ENCODE peak calls at places on chromosomes 3 and 15, in five cellular contexts. One of them, this sample, is unnamed.

GRCh38 chr15:63506537-63507035 is 2.2 kb downstream of the USP3 start:
- DNase-seq in AG04450: no peak
- DNase-seq in PC-9: no peak
- DNase-seq in heart left ventricle: no peak
- DNase-seq in cardiac fibroblast: no peak
- DNase-seq in this sample: peak; percentile 74

GRCh38 chr3:10392244-10392643 is 71.3 kb upstream of the SEC13 start:
- DNase-seq in cardiac fibroblast: no peak
- DNase-seq in PC-9: no peak
- DNase-seq in AG04450: no peak
- DNase-seq in heart left ventricle: no peak
- DNase-seq in this sample: no peak

GRCh38 chr15:72389231-72389630 is 8.9 kb upstream of the TMEM202 start:
- DNase-seq in PC-9: no peak
- DNase-seq in AG04450: no peak
- DNase-seq in heart left ventricle: no peak
- DNase-seq in cardiac fibroblast: peak; percentile 23
- DNase-seq in this sample: no peak

GRCh38 chr15:31440754-31441298 is 114.2 kb downstream of the KLF13 start:
- DNase-seq in AG04450: no peak
- DNase-seq in cardiac fibroblast: peak; percentile 44
- DNase-seq in heart left ventricle: peak; percentile 51
- DNase-seq in PC-9: no peak
- DNase-seq in this sample: no peak

GRCh38 chr3:27279153-27279552 is 90.0 kb downstream of the NEK10 start:
- DNase-seq in heart left ventricle: no peak
- DNase-seq in AG04450: no peak
- DNase-seq in PC-9: no peak
- DNase-seq in cardiac fibroblast: peak; percentile 45
- DNase-seq in this sample: peak; percentile 9

GRCh38 chr15:89198934-89199333 is 22.4 kb downstream of the RLBP1 start:
- DNase-seq in heart left ventricle: no peak
- DNase-seq in AG04450: no peak
- DNase-seq in cardiac fibroblast: no peak
- DNase-seq in PC-9: no peak
- DNase-seq in this sample: no peak

GRCh38 chr3:25661694-25662455 is 2.8 kb downstream of the TOP2B start:
- DNase-seq in cardiac fibroblast: no peak
- DNase-seq in PC-9: no peak
- DNase-seq in heart left ventricle: no peak
- DNase-seq in AG04450: no peak
- DNase-seq in this sample: peak; percentile 4

GRCh38 chr3:53970656-53971055 is 79.0 kb upstream of the SELENOK start:
- DNase-seq in heart left ventricle: no peak
- DNase-seq in cardiac fibroblast: no peak
- DNase-seq in AG04450: no peak
- DNase-seq in PC-9: no peak
- DNase-seq in this sample: peak; percentile 2

GRCh38 chr15:71010439-71010838 is 104.8 kb upstream of the THSD4 start:
- DNase-seq in cardiac fibroblast: no peak
- DNase-seq in PC-9: no peak
- DNase-seq in AG04450: no peak
- DNase-seq in heart left ventricle: no peak
- DNase-seq in this sample: no peak

GRCh38 chr3:17021614-17022013 is 136.9 kb downstream of the PLCL2 start:
- DNase-seq in cardiac fibroblast: no peak
- DNase-seq in PC-9: no peak
- DNase-seq in AG04450: no peak
- DNase-seq in heart left ventricle: no peak
- DNase-seq in this sample: no peak

GRCh38 chr3:32968367-32969087 is 17.1 kb downstream of the CCR4 start:
- DNase-seq in cardiac fibroblast: no peak
- DNase-seq in PC-9: no peak
- DNase-seq in AG04450: no peak
- DNase-seq in heart left ventricle: no peak
- DNase-seq in this sample: no peak

GRCh38 chr15:74788716-74789151 is 6.9 kb downstream of the CSK start:
- DNase-seq in cardiac fibroblast: no peak
- DNase-seq in PC-9: no peak
- DNase-seq in AG04450: no peak
- DNase-seq in heart left ventricle: no peak
- DNase-seq in this sample: no peak

GRCh38 chr3:146469206-146470017 is at the start of gene PLSCR2:
- DNase-seq in PC-9: no peak
- DNase-seq in AG04450: no peak
- DNase-seq in cardiac fibroblast: peak; percentile 23
- DNase-seq in heart left ventricle: peak; percentile 64
- DNase-seq in this sample: peak; percentile 23

GRCh38 chr3:107959767-107960166 is 131.1 kb downstream of the CD47 start:
- DNase-seq in cardiac fibroblast: peak; percentile 90
- DNase-seq in PC-9: no peak
- DNase-seq in heart left ventricle: no peak
- DNase-seq in AG04450: no peak
- DNase-seq in this sample: peak; percentile 33

GRCh38 chr3:38054166-38054991 is 15.4 kb downstream of the DLEC1 start:
- DNase-seq in heart left ventricle: no peak
- DNase-seq in AG04450: no peak
- DNase-seq in cardiac fibroblast: no peak
- DNase-seq in PC-9: no peak
- DNase-seq in this sample: no peak

GRCh38 chr3:207973-208372 is 11.4 kb downstream of the CHL1 start:
- DNase-seq in cardiac fibroblast: peak; percentile 3
- DNase-seq in heart left ventricle: no peak
- DNase-seq in AG04450: no peak
- DNase-seq in PC-9: no peak
- DNase-seq in this sample: no peak

GRCh38 chr15:61816856-61817255 is 243.4 kb downstream of the VPS13C start:
- DNase-seq in AG04450: no peak
- DNase-seq in cardiac fibroblast: no peak
- DNase-seq in heart left ventricle: no peak
- DNase-seq in PC-9: no peak
- DNase-seq in this sample: no peak

GRCh38 chr15:40046721-40047412 is 7.9 kb upstream of the SRP14 start:
- DNase-seq in heart left ventricle: no peak
- DNase-seq in cardiac fibroblast: peak; percentile 42
- DNase-seq in PC-9: peak; percentile 76
- DNase-seq in AG04450: no peak
- DNase-seq in this sample: peak; percentile 87

GRCh38 chr3:133211449-133211848 is 173.3 kb downstream of the TMEM108 start:
- DNase-seq in cardiac fibroblast: no peak
- DNase-seq in AG04450: no peak
- DNase-seq in PC-9: no peak
- DNase-seq in heart left ventricle: no peak
- DNase-seq in this sample: no peak

GRCh38 chr15:98899266-98900021 is 108.1 kb downstream of the PGPEP1L start:
- DNase-seq in AG04450: no peak
- DNase-seq in cardiac fibroblast: peak; percentile 39
- DNase-seq in PC-9: no peak
- DNase-seq in heart left ventricle: no peak
- DNase-seq in this sample: no peak

GRCh38 chr3:40476478-40477470 is at the start of gene ZNF619:
- DNase-seq in cardiac fibroblast: peak; percentile 85
- DNase-seq in PC-9: peak; percentile 51
- DNase-seq in AG04450: peak; percentile 46
- DNase-seq in heart left ventricle: peak; percentile 83
- DNase-seq in this sample: peak; percentile 76

GRCh38 chr15:92906563-92907081 is 6.5 kb downstream of the CHD2 start:
- DNase-seq in cardiac fibroblast: no peak
- DNase-seq in AG04450: no peak
- DNase-seq in heart left ventricle: no peak
- DNase-seq in PC-9: peak; percentile 98
- DNase-seq in this sample: peak; percentile 96

GRCh38 chr15:93247466-93248121 is 158.6 kb upstream of the RGMA start:
- DNase-seq in PC-9: no peak
- DNase-seq in cardiac fibroblast: no peak
- DNase-seq in heart left ventricle: no peak
- DNase-seq in AG04450: no peak
- DNase-seq in this sample: no peak

GRCh38 chr15:94242257-94242656 is 10.9 kb downstream of the MCTP2 start:
- DNase-seq in PC-9: no peak
- DNase-seq in AG04450: no peak
- DNase-seq in cardiac fibroblast: no peak
- DNase-seq in heart left ventricle: no peak
- DNase-seq in this sample: no peak

GRCh38 chr15:95394186-95395067 is 936.1 kb upstream of the NR2F2 start:
- DNase-seq in heart left ventricle: no peak
- DNase-seq in PC-9: no peak
- DNase-seq in AG04450: peak; percentile 30
- DNase-seq in cardiac fibroblast: peak; percentile 68
- DNase-seq in this sample: no peak

GRCh38 chr3:173789530-173789929 is 392.0 kb downstream of the NLGN1 start:
- DNase-seq in PC-9: no peak
- DNase-seq in AG04450: no peak
- DNase-seq in cardiac fibroblast: peak; percentile 6
- DNase-seq in heart left ventricle: no peak
- DNase-seq in this sample: peak; percentile 77

GRCh38 chr3:112730210-112730609 is 89.3 kb upstream of the CCDC80 start:
- DNase-seq in cardiac fibroblast: peak; percentile 32
- DNase-seq in heart left ventricle: no peak
- DNase-seq in AG04450: no peak
- DNase-seq in PC-9: no peak
- DNase-seq in this sample: peak; percentile 13

GRCh38 chr3:184250167-184250828 is 826 bp downstream of the EEF1AKMT4 start:
- DNase-seq in heart left ventricle: peak; percentile 85
- DNase-seq in PC-9: peak; percentile 92
- DNase-seq in AG04450: peak; percentile 61
- DNase-seq in cardiac fibroblast: peak; percentile 89
- DNase-seq in this sample: peak; percentile 94

GRCh38 chr3:184255291-184256039 is 5.9 kb downstream of the CAMK2N2 start:
- DNase-seq in heart left ventricle: no peak
- DNase-seq in cardiac fibroblast: no peak
- DNase-seq in AG04450: no peak
- DNase-seq in PC-9: peak; percentile 50
- DNase-seq in this sample: peak; percentile 91

GRCh38 chr3:184248454-184249411 is at the start of gene ALG3:
- DNase-seq in AG04450: peak; percentile 67
- DNase-seq in PC-9: peak; percentile 79
- DNase-seq in heart left ventricle: peak; percentile 86
- DNase-seq in cardiac fibroblast: peak; percentile 94
- DNase-seq in this sample: peak; percentile 93

DNA sequence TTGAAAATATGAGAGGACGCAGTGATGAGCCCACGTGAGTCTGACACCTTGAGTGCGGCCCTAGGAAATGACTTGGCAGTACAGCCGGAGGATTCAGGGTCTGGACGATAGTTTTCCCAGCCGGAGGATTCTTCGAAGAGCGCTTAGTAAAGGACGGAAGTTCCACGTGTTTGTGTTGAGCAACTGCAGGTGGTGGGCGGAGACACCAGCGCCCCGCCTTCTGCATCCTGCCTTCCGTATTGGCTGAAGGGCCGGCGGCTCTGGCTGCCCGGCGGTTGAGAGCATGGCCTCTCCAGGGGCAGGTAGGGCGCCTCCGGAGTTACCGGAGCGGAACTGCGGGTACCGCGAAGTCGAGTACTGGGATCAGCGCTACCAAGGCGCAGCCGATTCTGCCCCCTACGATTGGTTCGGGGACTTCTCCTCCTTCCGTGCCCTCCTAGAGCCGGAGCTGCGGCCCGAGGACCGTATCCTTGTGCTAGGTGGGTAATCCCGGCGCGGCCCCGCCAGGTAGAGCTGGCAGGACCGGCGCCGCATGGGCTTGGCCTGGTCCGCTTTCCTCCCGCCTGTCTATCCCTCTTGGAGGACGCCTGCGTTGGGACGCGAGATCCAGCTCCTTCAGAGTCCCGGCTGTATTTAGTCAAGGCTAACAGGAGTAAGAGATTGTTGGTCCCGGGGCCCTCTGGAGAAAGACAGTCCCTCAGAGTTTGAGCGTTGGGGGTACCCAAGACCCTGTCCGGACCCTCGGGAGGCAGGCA is at the start of gene EEF1AKMT4:
- DNase-seq in PC-9: peak; percentile 98
- DNase-seq in heart left ventricle: peak; percentile 97
- DNase-seq in AG04450: peak; percentile 97
- DNase-seq in cardiac fibroblast: peak; percentile 99
- DNase-seq in this sample: peak; percentile 99
- TF ChIP-seq CTCF in PC-9: peak; percentile 30
- TF ChIP-seq CTCF in heart left ventricle: peak; percentile 61
- TF ChIP-seq CTCF in AG04450: peak; percentile 61
- TF ChIP-seq CTCF in cardiac fibroblast: peak; percentile 67
- TF ChIP-seq CTCF in this sample: peak; percentile 32

DNA sequence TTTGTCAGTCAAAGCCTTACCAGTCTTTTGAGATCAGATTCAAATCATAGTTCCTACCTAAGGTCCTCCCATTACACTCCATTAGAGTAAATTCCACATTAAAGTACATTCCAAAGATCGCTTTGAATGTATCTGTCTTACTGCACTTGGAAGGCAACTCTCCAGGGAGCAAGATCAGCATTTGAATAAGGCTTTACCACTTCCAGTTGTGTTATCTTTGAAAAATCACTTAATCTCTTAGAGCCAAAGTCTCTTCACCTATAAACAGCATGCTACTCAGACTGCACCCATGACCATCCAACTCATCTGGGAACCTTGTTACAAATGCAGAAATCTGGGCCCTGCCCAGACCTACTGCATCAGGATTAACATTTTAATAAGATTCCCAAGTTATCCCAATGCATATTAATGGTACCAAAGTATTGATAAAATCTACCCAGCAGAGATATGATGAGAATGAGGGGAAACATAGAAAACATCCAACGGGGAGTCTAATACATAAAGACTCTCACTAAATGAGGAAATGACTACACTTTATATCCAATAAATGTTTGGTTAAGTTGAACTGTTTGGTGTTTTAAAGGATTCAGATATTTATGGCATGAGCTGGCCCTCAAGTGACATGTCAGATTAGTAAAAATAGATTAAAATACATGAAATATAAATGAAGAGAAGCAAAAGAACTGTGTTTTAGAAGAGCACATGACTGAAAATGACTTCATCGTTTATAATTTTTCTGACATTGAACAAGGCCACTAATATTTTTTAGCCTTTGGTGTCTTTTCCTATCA is 75.9 kb downstream of the TNIK start:
- DNase-seq in heart left ventricle: no peak
- DNase-seq in PC-9: no peak
- DNase-seq in cardiac fibroblast: no peak
- DNase-seq in AG04450: no peak
- DNase-seq in this sample: no peak
- H3K4me3 ChIP-seq in heart left ventricle: no peak overlapping the region
- H3K4me3 ChIP-seq in PC-9: no peak overlapping the region
- H3K4me3 ChIP-seq in cardiac fibroblast: no peak overlapping the region
- H3K4me3 ChIP-seq in AG04450: no peak overlapping the region
- H3K4me3 ChIP-seq in this sample: no peak overlapping the region

DNA sequence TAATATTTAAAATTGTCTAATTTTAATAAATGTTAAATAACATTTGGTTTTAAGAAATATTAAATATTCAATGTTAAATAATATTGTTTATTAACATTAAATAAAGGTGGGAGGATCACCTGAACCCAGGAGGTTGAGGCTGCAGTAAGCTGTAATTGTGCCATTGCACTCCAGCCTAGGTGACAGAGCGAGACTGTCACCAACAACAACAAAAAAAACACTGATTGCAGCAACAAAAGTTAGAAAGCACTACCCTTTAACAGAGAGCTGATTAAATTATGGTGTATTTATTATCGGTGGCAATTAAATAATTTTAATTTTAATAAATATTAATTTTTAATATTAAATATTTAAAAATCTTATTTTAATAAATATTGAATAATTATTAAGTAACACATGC is 152.1 kb downstream of the ATG7 start:
- DNase-seq in AG04450: no peak
- DNase-seq in heart left ventricle: no peak
- DNase-seq in cardiac fibroblast: no peak
- DNase-seq in PC-9: no peak
- DNase-seq in this sample: no peak
- TF ChIP-seq CTCF in AG04450: no peak
- TF ChIP-seq CTCF in heart left ventricle: no peak
- TF ChIP-seq CTCF in cardiac fibroblast: no peak
- TF ChIP-seq CTCF in PC-9: no peak
- TF ChIP-seq CTCF in this sample: no peak

GRCh38 chr3:71304261-71304646 is 279.3 kb downstream of the FOXP1 start:
- DNase-seq in heart left ventricle: no peak
- DNase-seq in PC-9: no peak
- DNase-seq in AG04450: no peak
- DNase-seq in cardiac fibroblast: no peak
- DNase-seq in this sample: no peak
- H3K4me3 ChIP-seq in heart left ventricle: no peak overlapping the region
- H3K4me3 ChIP-seq in PC-9: no peak overlapping the region
- H3K4me3 ChIP-seq in AG04450: no peak overlapping the region
- H3K4me3 ChIP-seq in cardiac fibroblast: no peak overlapping the region
- H3K4me3 ChIP-seq in this sample: no peak overlapping the region